ENCODE peak calls at places on chromosomes 16 and 17, in seven cellular contexts. U is mucosa of descending colon; G is tibial nerve; K is naive thymus-derived CD4-positive, alpha-beta T cell; A is left lung; I is breast epithelium; B is hepatocyte. S is an unnamed sample.

GRCh38 chr16:727291-727977 is 528 bp downstream of the HAGHL start:
- DNase-seq in I (no peak), B (no peak), K (no peak), A (no peak), U (peak; percentile 73), G (no peak), S (no peak)

GRCh38 chr17:30273373-30273772 is 18.4 kb downstream of the BLMH start:
- DNase-seq in K (no peak), G (no peak), B (no peak), A (no peak), I (no peak), U (no peak), S (no peak)

GRCh38 chr17:76547183-76547641 is 7.4 kb downstream of the PRCD start:
- DNase-seq in U (no peak), A (no peak), B (peak; percentile 82), I (no peak), K (no peak), G (no peak), S (no peak)

GRCh38 chr16:77450790-77451487 is 16.1 kb upstream of the ADAMTS18 start:
- DNase-seq in A (no peak), U (peak; percentile 44), G (no peak), B (peak; percentile 30), I (peak; percentile 26), K (no peak), S (no peak)

GRCh38 chr17:39739020-39739884 is 1.5 kb downstream of the GRB7 start:
- DNase-seq in A (peak; percentile 87), B (peak; percentile 94), I (peak; percentile 93), U (peak; percentile 90), G (no peak), K (no peak), S (no peak)

GRCh38 chr16:87580855-87581261 is 21.4 kb upstream of the JPH3 start:
- DNase-seq in G (no peak), K (no peak), B (no peak), I (no peak), U (no peak), A (peak; percentile 17), S (no peak)

GRCh38 chr17:19410875-19411291 is at the start of gene RNF112:
- DNase-seq in K (no peak), U (no peak), A (peak; percentile 61), I (no peak), G (no peak), B (peak; percentile 55), S (no peak)

GRCh38 chr16:68564367-68564985 is 25.4 kb downstream of the ZFP90 start:
- DNase-seq in G (no peak), B (no peak), A (no peak), U (no peak), K (no peak), I (no peak), S (no peak)

GRCh38 chr16:75252946-75253911 is 1.8 kb upstream of the BCAR1 start:
- DNase-seq in I (no peak), B (peak; percentile 58), G (no peak), K (no peak), A (peak; percentile 56), U (no peak), S (no peak)

GRCh38 chr17:79066963-79067362 is 7.7 kb upstream of the ENGASE start:
- DNase-seq in U (no peak), B (no peak), G (no peak), K (no peak), I (no peak), A (no peak), S (no peak)

GRCh38 chr17:6716736-6717135 is 3.6 kb upstream of the SLC13A5 start:
- DNase-seq in U (no peak), G (no peak), B (no peak), K (no peak), I (no peak), A (no peak), S (no peak)
- H3K9me3 ChIP-seq in U (no peaks in the 10 kb centered on the region), G (no peaks in the 10 kb centered on the region), B (no peaks in the 10 kb centered on the region), K (no peaks in the 10 kb centered on the region), I (peaks cover 8% of the 10 kb centered on the region), A (no peaks in the 10 kb centered on the region), S (no peaks in the 10 kb centered on the region)

DNA sequence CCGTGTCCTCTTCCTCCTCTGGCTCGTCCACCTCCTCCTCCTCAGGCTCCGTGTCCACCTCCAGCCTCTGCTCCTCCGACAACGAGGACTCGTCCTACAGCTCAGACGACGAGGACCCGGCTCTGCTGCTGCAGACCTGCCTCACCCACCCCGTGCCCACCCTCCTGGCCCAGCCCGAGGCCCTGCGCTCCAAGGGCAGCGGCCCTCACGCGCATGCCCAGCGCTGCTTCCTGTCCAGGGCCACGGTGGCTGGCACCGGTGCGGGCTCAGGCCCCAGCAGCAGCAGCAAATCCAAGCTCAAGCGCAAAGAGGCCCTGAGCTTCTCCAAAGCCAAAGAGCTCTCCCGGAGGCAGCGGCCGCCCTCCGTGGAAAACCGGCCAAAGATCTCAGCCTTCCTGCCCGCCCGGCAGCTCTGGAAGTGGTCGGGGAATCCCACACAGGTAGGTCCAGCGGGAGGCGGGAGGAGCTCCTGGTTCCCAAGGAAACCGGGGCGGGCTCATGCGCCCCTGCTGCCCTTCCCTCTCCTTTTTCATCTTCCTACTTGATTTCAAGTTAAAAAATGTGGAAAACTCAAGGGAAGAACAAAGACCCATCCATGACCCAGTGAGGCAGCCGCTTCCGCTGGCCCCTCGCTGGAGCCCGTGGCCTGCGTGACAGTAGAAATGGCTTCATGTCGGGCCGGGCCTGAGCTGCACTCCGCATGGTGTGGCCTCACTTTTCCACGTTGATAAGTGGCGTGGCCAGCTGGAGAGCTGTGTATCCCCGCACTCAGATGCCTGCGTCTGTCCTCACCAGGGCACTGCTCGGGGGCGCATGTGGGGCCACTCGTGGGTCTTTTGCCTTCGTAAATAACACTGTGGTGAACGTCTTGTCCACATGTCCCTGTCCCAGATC is 50.7 kb downstream of the ACTG1 start:
- DNase-seq in K (no peak), I (no peak), U (no peak), B (no peak), A (no peak), G (no peak), S (no peak)
- H3K9me3 ChIP-seq in K (no peaks in the 10 kb centered on the region), I (no peaks in the 10 kb centered on the region), U (no peaks in the 10 kb centered on the region), B (no peaks in the 10 kb centered on the region), A (no peaks in the 10 kb centered on the region), G (no peaks in the 10 kb centered on the region), S (no peaks in the 10 kb centered on the region)

GRCh38 chr17:5097101-5097834 is 14.4 kb downstream of the ZNF232 start:
- DNase-seq in A (peak; percentile 88), G (no peak), I (no peak), K (no peak), U (peak; percentile 63), B (peak; percentile 62), S (no peak)
- H3K9me3 ChIP-seq in A (peaks cover 2% of the 10 kb centered on the region), G (peaks cover 24% of the 10 kb centered on the region), I (peaks cover 54% of the 10 kb centered on the region), K (peaks cover 51% of the 10 kb centered on the region), U (peaks cover 57% of the 10 kb centered on the region), B (no peaks in the 10 kb centered on the region), S (peaks cover 27% of the 10 kb centered on the region)

GRCh38 chr16:79687249-79687768 is 86.8 kb upstream of the MAF start:
- DNase-seq in I (no peak), U (no peak), A (no peak), B (peak; percentile 10), G (no peak), K (no peak), S (no peak)
- H3K9me3 ChIP-seq in I (no peaks in the 10 kb centered on the region), U (no peaks in the 10 kb centered on the region), A (no peaks in the 10 kb centered on the region), B (no peaks in the 10 kb centered on the region), G (no peaks in the 10 kb centered on the region), K (no peaks in the 10 kb centered on the region), S (no peaks in the 10 kb centered on the region)

DNA sequence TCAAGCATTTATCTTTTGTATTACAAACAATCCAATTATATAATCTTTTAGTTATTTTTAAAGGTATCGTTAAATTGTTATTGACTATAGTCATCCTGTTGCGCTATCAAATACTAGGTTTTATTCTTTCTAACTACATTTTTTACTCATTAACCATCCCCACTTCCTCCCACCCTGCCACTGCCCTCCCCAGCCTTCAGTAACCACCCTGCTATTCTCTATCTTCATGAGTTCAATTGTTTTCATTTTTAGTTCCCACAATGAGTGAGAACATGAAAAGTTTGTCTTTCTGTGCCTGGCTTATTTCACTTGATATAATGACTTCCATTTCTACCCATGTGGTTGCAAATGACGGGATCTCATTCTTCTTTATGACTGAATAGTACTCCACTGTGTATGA is 94.1 kb upstream of the MYOCD start:
- DNase-seq in B (no peak), U (no peak), A (no peak), K (no peak), G (no peak), I (no peak), S (no peak)
- H3K9me3 ChIP-seq in B (no peaks in the 10 kb centered on the region), U (no peaks in the 10 kb centered on the region), A (no peaks in the 10 kb centered on the region), K (no peaks in the 10 kb centered on the region), G (no peaks in the 10 kb centered on the region), I (no peaks in the 10 kb centered on the region), S (no peaks in the 10 kb centered on the region)

GRCh38 chr16:20334396-20334795 is 7.1 kb upstream of the GP2 start:
- DNase-seq in I (no peak), K (no peak), A (no peak), U (no peak), B (no peak), G (no peak), S (no peak)
- H3K9me3 ChIP-seq in I (no peaks in the 10 kb centered on the region), K (no peaks in the 10 kb centered on the region), A (no peaks in the 10 kb centered on the region), U (no peaks in the 10 kb centered on the region), B (no peaks in the 10 kb centered on the region), G (no peaks in the 10 kb centered on the region), S (no peaks in the 10 kb centered on the region)

DNA sequence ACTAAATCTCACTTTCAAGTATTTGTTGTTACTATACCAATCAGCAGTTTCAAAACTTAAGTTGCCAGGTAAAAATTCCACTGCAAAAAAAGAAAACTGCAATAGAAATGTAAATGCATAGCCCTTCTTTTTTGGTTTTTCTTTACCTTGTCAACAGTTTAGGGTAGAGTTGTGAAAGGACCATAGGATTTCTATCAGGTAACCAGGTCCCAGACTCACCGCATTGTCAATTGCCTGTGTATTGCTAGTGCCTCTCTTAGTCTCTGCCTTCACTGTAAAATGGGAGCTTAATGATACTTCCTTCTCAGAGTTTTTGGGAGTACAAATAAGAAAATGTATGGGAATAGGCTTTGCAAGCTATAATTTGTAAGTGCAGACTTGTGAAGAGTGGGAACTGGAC is 145.0 kb downstream of the FTO start:
- DNase-seq in B (no peak), G (no peak), I (no peak), K (no peak), A (no peak), U (no peak), S (no peak)
- H3K9me3 ChIP-seq in B (no peaks in the 10 kb centered on the region), G (no peaks in the 10 kb centered on the region), I (no peaks in the 10 kb centered on the region), K (no peaks in the 10 kb centered on the region), A (no peaks in the 10 kb centered on the region), U (no peaks in the 10 kb centered on the region), S (no peaks in the 10 kb centered on the region)

GRCh38 chr16:3321802-3322201 is 16.5 kb downstream of the ZNF75A start:
- DNase-seq in A (no peak), B (no peak), I (no peak), U (no peak), K (no peak), G (no peak), S (no peak)

GRCh38 chr16:3311496-3311895 is 6.2 kb downstream of the ZNF75A start:
- DNase-seq in B (no peak), U (no peak), A (no peak), I (no peak), G (no peak), K (no peak), S (no peak)

GRCh38 chr16:3317315-3317999 is 12.2 kb downstream of the ZNF75A start:
- DNase-seq in B (no peak), G (no peak), K (no peak), A (no peak), I (no peak), U (no peak), S (no peak)
- H3K9me3 ChIP-seq in B (peaks cover 71% of the 10 kb centered on the region), G (peaks cover 21% of the 10 kb centered on the region), K (peaks cover 99% of the 10 kb centered on the region), A (peaks cover 23% of the 10 kb centered on the region), I (peaks cover 100% of the 10 kb centered on the region), U (peaks cover 98% of the 10 kb centered on the region), S (peaks cover 54% of the 10 kb centered on the region)